ENCODE peak calls at places on chromosomes 4 and X, in six cellular contexts. One of them, this sample, is unnamed.

GRCh38 chrX:70553516-70553915 is 108.9 kb downstream of the DLG3 start:
- DNase-seq in HepG2: peak; percentile 0
- DNase-seq in K562: no peak
- DNase-seq in HCT116: no peak
- DNase-seq in H1: no peak
- DNase-seq in SK-N-SH: no peak
- DNase-seq in this sample: no peak

GRCh38 chr4:152328595-152328994 is 207.3 kb downstream of the FBXW7 start:
- DNase-seq in HepG2: no peak
- DNase-seq in K562: no peak
- DNase-seq in HCT116: peak; percentile 7
- DNase-seq in H1: no peak
- DNase-seq in SK-N-SH: no peak
- DNase-seq in this sample: peak; percentile 46

GRCh38 chrX:10365532-10366265 is 208.9 kb downstream of the CLCN4 start:
- DNase-seq in HepG2: no peak
- DNase-seq in K562: no peak
- DNase-seq in HCT116: no peak
- DNase-seq in H1: no peak
- DNase-seq in SK-N-SH: no peak
- DNase-seq in this sample: no peak

GRCh38 chr4:743463-744211 is 38.0 kb downstream of the PCGF3 start:
- DNase-seq in HepG2: no peak
- DNase-seq in K562: no peak
- DNase-seq in HCT116: no peak
- DNase-seq in H1: no peak
- DNase-seq in SK-N-SH: no peak
- DNase-seq in this sample: no peak

GRCh38 chrX:32966956-32967355 is 244.4 kb downstream of the DMD start:
- DNase-seq in HepG2: no peak
- DNase-seq in K562: no peak
- DNase-seq in HCT116: no peak
- DNase-seq in H1: no peak
- DNase-seq in SK-N-SH: no peak
- DNase-seq in this sample: no peak

GRCh38 chr4:15689540-15689939 is 7.9 kb downstream of the FAM200B start:
- DNase-seq in HepG2: no peak
- DNase-seq in K562: no peak
- DNase-seq in HCT116: no peak
- DNase-seq in H1: no peak
- DNase-seq in SK-N-SH: no peak
- DNase-seq in this sample: no peak

GRCh38 chr4:120718979-120719566 is 203.5 kb downstream of the PRDM5 start:
- DNase-seq in HepG2: peak; percentile 3
- DNase-seq in K562: peak; percentile 1
- DNase-seq in HCT116: peak; percentile 16
- DNase-seq in H1: no peak
- DNase-seq in SK-N-SH: peak; percentile 34
- DNase-seq in this sample: peak; percentile 56

GRCh38 chr4:186820371-186820990 is 96.8 kb upstream of the FAT1 start:
- DNase-seq in HepG2: no peak
- DNase-seq in K562: peak; percentile 55
- DNase-seq in HCT116: peak; percentile 71
- DNase-seq in H1: no peak
- DNase-seq in SK-N-SH: peak; percentile 10
- DNase-seq in this sample: no peak

GRCh38 chr4:2930821-2931764 is 32.1 kb downstream of the NOP14 start:
- DNase-seq in HepG2: no peak
- DNase-seq in K562: no peak
- DNase-seq in HCT116: no peak
- DNase-seq in H1: no peak
- DNase-seq in SK-N-SH: no peak
- DNase-seq in this sample: peak; percentile 93

GRCh38 chr4:48235050-48235449 is 34.6 kb downstream of the TEC start:
- DNase-seq in HepG2: no peak
- DNase-seq in K562: no peak
- DNase-seq in HCT116: no peak
- DNase-seq in H1: no peak
- DNase-seq in SK-N-SH: no peak
- DNase-seq in this sample: no peak

GRCh38 chr4:83113429-83113786 is 1.1 kb downstream of the PLAC8 start:
- DNase-seq in HepG2: no peak
- DNase-seq in K562: no peak
- DNase-seq in HCT116: no peak
- DNase-seq in H1: no peak
- DNase-seq in SK-N-SH: no peak
- DNase-seq in this sample: no peak

GRCh38 chrX:27918799-27919198 is 62.5 kb downstream of the DCAF8L1 start:
- DNase-seq in HepG2: no peak
- DNase-seq in K562: no peak
- DNase-seq in HCT116: peak; percentile 7
- DNase-seq in H1: no peak
- DNase-seq in SK-N-SH: no peak
- DNase-seq in this sample: no peak

GRCh38 chr4:6095023-6095817 is 77.0 kb upstream of the C4orf50 start:
- DNase-seq in HepG2: no peak
- DNase-seq in K562: no peak
- DNase-seq in HCT116: no peak
- DNase-seq in H1: no peak
- DNase-seq in SK-N-SH: no peak
- DNase-seq in this sample: no peak

GRCh38 chrX:74383611-74384010 is 37.7 kb upstream of the SLC16A2 start:
- DNase-seq in HepG2: peak; percentile 13
- DNase-seq in K562: peak; percentile 6
- DNase-seq in HCT116: peak; percentile 13
- DNase-seq in H1: no peak
- DNase-seq in SK-N-SH: peak; percentile 41
- DNase-seq in this sample: peak; percentile 9

GRCh38 chr4:150314031-150314430 is 235.8 kb downstream of the DCLK2 start:
- DNase-seq in HepG2: no peak
- DNase-seq in K562: no peak
- DNase-seq in HCT116: no peak
- DNase-seq in H1: no peak
- DNase-seq in SK-N-SH: no peak
- DNase-seq in this sample: no peak

GRCh38 chr4:171629737-171630136 is 183.5 kb upstream of the GALNTL6 start:
- DNase-seq in HepG2: peak; percentile 4
- DNase-seq in K562: peak; percentile 56
- DNase-seq in HCT116: no peak
- DNase-seq in H1: no peak
- DNase-seq in SK-N-SH: no peak
- DNase-seq in this sample: no peak

GRCh38 chr4:107648178-107648991 is 71.6 kb downstream of the PAPSS1 start:
- DNase-seq in HepG2: no peak
- DNase-seq in K562: no peak
- DNase-seq in HCT116: no peak
- DNase-seq in H1: no peak
- DNase-seq in SK-N-SH: no peak
- DNase-seq in this sample: no peak

GRCh38 chr4:80005863-80006262 is 67.2 kb downstream of the ANTXR2 start:
- DNase-seq in HepG2: peak; percentile 19
- DNase-seq in K562: peak; percentile 75
- DNase-seq in HCT116: no peak
- DNase-seq in H1: no peak
- DNase-seq in SK-N-SH: no peak
- DNase-seq in this sample: no peak

GRCh38 chrX:9681422-9681821 is 84.2 kb downstream of the GPR143 start:
- DNase-seq in HepG2: no peak
- DNase-seq in K562: no peak
- DNase-seq in HCT116: no peak
- DNase-seq in H1: no peak
- DNase-seq in SK-N-SH: no peak
- DNase-seq in this sample: no peak

GRCh38 chrX:153381684-153382532 is 19.2 kb downstream of the PNMA6E start:
- DNase-seq in HepG2: peak; percentile 59
- DNase-seq in K562: peak; percentile 75
- DNase-seq in HCT116: no peak
- DNase-seq in H1: no peak
- DNase-seq in SK-N-SH: peak; percentile 84
- DNase-seq in this sample: peak; percentile 22

GRCh38 chr4:42570221-42570620 is 86.7 kb downstream of the ATP8A1 start:
- DNase-seq in HepG2: no peak
- DNase-seq in K562: no peak
- DNase-seq in HCT116: no peak
- DNase-seq in H1: no peak
- DNase-seq in SK-N-SH: no peak
- DNase-seq in this sample: peak; percentile 6

GRCh38 chrX:10833299-10834169 is 213.1 kb upstream of the MID1 start:
- DNase-seq in HepG2: peak; percentile 10
- DNase-seq in K562: peak; percentile 27
- DNase-seq in HCT116: no peak
- DNase-seq in H1: peak; percentile 10
- DNase-seq in SK-N-SH: no peak
- DNase-seq in this sample: peak; percentile 21

GRCh38 chr4:2333916-2334644 is 72.2 kb upstream of the MXD4 start:
- DNase-seq in HepG2: no peak
- DNase-seq in K562: no peak
- DNase-seq in HCT116: no peak
- DNase-seq in H1: no peak
- DNase-seq in SK-N-SH: peak; percentile 48
- DNase-seq in this sample: no peak

GRCh38 chr4:118942465-118942864 is 53.8 kb downstream of the SYNPO2 start:
- DNase-seq in HepG2: no peak
- DNase-seq in K562: no peak
- DNase-seq in HCT116: no peak
- DNase-seq in H1: no peak
- DNase-seq in SK-N-SH: peak; percentile 12
- DNase-seq in this sample: no peak

DNA sequence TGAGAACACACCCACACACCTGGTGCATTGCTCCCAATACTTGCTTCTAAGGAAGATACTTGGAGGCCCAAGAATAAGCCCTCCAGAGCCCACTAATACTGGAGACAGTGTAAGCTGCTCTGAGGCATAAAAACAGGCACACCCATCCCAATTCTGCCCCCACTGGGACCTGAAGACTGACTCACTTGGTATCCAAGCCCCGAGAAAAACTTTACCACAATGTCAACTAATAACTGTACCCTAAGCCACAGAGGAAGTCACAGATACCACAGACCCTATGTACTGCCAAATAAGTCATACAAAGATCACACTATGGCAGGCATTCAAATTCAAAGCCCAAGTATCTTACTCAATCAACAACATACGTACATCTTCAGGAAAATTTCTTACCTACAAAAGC is 398.2 kb upstream of the SPANXN1 start:
- DNase-seq in HepG2: no peak
- DNase-seq in K562: no peak
- DNase-seq in HCT116: no peak
- DNase-seq in H1: no peak
- DNase-seq in SK-N-SH: no peak
- DNase-seq in this sample: no peak
- TF ChIP-seq JUND in HepG2: no peak
- TF ChIP-seq JUND in K562: no peak
- TF ChIP-seq JUND in HCT116: no peak
- TF ChIP-seq JUND in H1: no peak
- TF ChIP-seq JUND in SK-N-SH: no peak
- TF ChIP-seq JUND in this sample: no peak

DNA sequence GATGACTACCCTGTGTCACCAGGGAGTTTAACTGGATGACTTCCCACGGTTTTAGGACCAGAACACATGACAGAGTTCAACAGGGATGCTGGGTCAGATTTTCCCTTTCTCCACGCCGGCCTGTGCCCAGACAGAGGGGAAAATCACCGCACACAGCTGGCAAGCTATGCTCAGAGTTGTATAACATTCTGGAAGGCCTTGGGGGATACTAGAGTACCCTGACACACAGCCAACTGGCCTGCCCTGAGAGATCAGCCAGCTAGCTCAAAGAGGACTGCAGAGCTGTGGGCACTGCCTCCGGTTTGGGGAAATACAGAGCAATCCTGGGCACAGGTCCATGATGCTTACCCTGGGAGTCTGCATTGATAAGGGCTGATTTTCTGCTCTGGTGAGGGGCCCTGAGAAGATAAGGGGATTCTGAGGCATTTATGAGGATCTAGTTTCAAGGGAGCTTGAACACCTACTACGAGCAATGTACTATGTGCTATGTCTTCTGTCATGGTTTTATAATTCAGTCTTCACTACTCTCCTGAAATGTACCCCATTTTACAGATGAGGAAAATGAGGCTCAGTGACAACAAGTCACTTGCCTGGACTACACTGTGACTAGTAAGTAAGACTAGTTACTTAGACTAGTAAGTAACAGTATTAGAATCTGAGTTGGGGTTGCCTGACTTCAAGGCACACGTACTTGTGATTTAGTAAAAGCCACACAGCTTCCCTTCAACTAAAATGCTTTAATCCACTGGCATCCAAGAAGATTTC is 14.7 kb downstream of the C4orf54 start:
- DNase-seq in HepG2: no peak
- DNase-seq in K562: no peak
- DNase-seq in HCT116: no peak
- DNase-seq in H1: no peak
- DNase-seq in SK-N-SH: no peak
- DNase-seq in this sample: no peak
- TF ChIP-seq JUND in HepG2: no peak
- TF ChIP-seq JUND in K562: no peak
- TF ChIP-seq JUND in HCT116: no peak
- TF ChIP-seq JUND in H1: no peak
- TF ChIP-seq JUND in SK-N-SH: no peak
- TF ChIP-seq JUND in this sample: no peak

GRCh38 chrX:72351606-72352338 is 46.1 kb upstream of the CITED1 start:
- DNase-seq in HepG2: no peak
- DNase-seq in K562: no peak
- DNase-seq in HCT116: no peak
- DNase-seq in H1: no peak
- DNase-seq in SK-N-SH: no peak
- DNase-seq in this sample: no peak
- TF ChIP-seq JUND in HepG2: no peak
- TF ChIP-seq JUND in K562: no peak
- TF ChIP-seq JUND in HCT116: no peak
- TF ChIP-seq JUND in H1: no peak
- TF ChIP-seq JUND in SK-N-SH: no peak
- TF ChIP-seq JUND in this sample: no peak

DNA sequence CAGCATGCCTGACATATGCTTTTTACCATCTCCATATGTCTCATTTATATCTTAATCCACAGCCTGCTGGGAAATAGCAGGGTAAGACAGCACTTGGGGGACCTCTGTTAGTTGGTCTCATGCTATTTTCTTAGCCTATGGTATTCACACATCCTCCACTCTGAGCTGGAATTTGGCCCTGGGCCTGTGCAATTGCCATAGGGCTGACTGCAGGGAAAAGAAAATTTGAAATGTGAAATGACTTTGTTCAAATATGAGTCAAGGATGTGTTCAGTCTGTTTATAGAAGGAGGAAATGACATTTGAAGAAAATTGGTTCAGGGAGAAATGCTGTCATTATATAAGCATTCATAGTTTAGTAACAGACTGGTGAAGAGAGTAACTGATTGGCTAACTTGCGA is 9.6 kb upstream of the MAP7D3 start:
- DNase-seq in HepG2: no peak
- DNase-seq in K562: no peak
- DNase-seq in HCT116: no peak
- DNase-seq in H1: no peak
- DNase-seq in SK-N-SH: no peak
- DNase-seq in this sample: no peak
- TF ChIP-seq JUND in HepG2: no peak
- TF ChIP-seq JUND in K562: no peak
- TF ChIP-seq JUND in HCT116: no peak
- TF ChIP-seq JUND in H1: no peak
- TF ChIP-seq JUND in SK-N-SH: no peak
- TF ChIP-seq JUND in this sample: no peak

This sample was measured in T47D.